ENCODE peak calls at places on chromosomes 12 and 14, in ten cellular contexts. O is GM10248, T is Peyer's patch, A is A549, W is choroid plexus epithelial cell, X is adrenal gland, U is dorsolateral prefrontal cortex, V is GM12865, P is H9, B is right lobe of liver. Z is an unnamed sample.

GRCh38 chr12:122366685-122367475 is 55.6 kb downstream of the CLIP1 start:
- DNase-seq in U (no peak), B (no peak), P (peak), W (peak), O (no peak), A (peak), V (no peak), X (peak), T (peak), Z (no peak)

GRCh38 chr14:101511620-101512395 is 49.5 kb upstream of the DIO3 start:
- DNase-seq in X (no peak), V (no peak), U (no peak), B (no peak), O (no peak), W (peak), T (no peak), P (no peak), A (no peak), Z (no peak)

GRCh38 chr12:126247936-126248335 is 1182.7 kb downstream of the AACS start:
- DNase-seq in X (no peak), P (no peak), O (no peak), W (no peak), U (no peak), A (no peak), V (no peak), B (no peak), T (no peak), Z (no peak)

GRCh38 chr12:18148961-18149360 is 59.0 kb upstream of the RERGL start:
- DNase-seq in T (no peak), U (no peak), X (no peak), P (no peak), B (no peak), O (no peak), V (no peak), A (no peak), W (no peak), Z (no peak)

GRCh38 chr14:77305696-77306095 is 15.0 kb downstream of the POMT2 start:
- DNase-seq in O (no peak), V (no peak), A (no peak), T (no peak), B (no peak), U (peak), P (no peak), X (peak), W (no peak), Z (no peak)

GRCh38 chr14:48125654-48126053 is 450.2 kb upstream of the MDGA2 start:
- DNase-seq in U (no peak), W (no peak), P (peak), X (peak), B (no peak), A (no peak), O (no peak), T (no peak), V (no peak), Z (no peak)

GRCh38 chr14:73712540-73713141 is 1.5 kb downstream of the PNMA1 start:
- DNase-seq in U (no peak), V (peak), B (no peak), A (no peak), T (no peak), X (no peak), W (peak), P (peak), O (peak), Z (no peak)

GRCh38 chr12:106248177-106248848 is 493 bp upstream of the CKAP4 start:
- DNase-seq in P (peak), O (peak), W (peak), X (peak), A (peak), T (peak), U (no peak), B (peak), V (peak), Z (no peak)

GRCh38 chr14:57833304-57833703 is 32.6 kb downstream of the SLC35F4 start:
- DNase-seq in B (no peak), A (peak), U (no peak), X (peak), P (no peak), T (no peak), O (no peak), W (peak), V (no peak), Z (no peak)

GRCh38 chr12:6626654-6627283 is 9.0 kb downstream of the LPAR5 start:
- DNase-seq in X (no peak), T (no peak), O (peak), A (no peak), U (no peak), V (no peak), B (no peak), W (no peak), P (no peak), Z (no peak)

GRCh38 chr14:86641310-86641709 is 1111.4 kb downstream of the FLRT2 start:
- DNase-seq in W (no peak), A (no peak), P (no peak), V (no peak), T (no peak), B (no peak), X (no peak), U (no peak), O (no peak), Z (no peak)

GRCh38 chr12:110543252-110543959 is 39.7 kb downstream of the PPTC7 start:
- DNase-seq in T (peak), P (no peak), O (no peak), A (no peak), V (peak), X (peak), W (peak), U (no peak), B (peak), Z (no peak)

GRCh38 chr14:102909462-102909861 is 13.0 kb upstream of the AMN start:
- DNase-seq in B (no peak), V (no peak), W (no peak), T (no peak), U (no peak), O (no peak), X (no peak), A (no peak), P (no peak), Z (peak)

GRCh38 chr14:38409081-38409705 is 153.3 kb upstream of the CLEC14A start:
- DNase-seq in U (no peak), T (no peak), B (no peak), W (peak), A (no peak), X (no peak), P (no peak), O (no peak), V (no peak), Z (no peak)

GRCh38 chr12:70598467-70599194 is 38.6 kb downstream of the PTPRB start:
- DNase-seq in O (no peak), X (no peak), A (no peak), V (no peak), B (no peak), W (no peak), U (no peak), T (no peak), P (no peak), Z (no peak)

GRCh38 chr12:53561590-53561953 is 54.3 kb upstream of the NPFF start:
- DNase-seq in W (peak), P (no peak), V (no peak), O (no peak), A (peak), B (no peak), T (no peak), U (no peak), X (no peak), Z (no peak)

GRCh38 chr14:68222154-68222553 is 402.6 kb downstream of the RAD51B start:
- DNase-seq in A (no peak), T (no peak), O (no peak), U (no peak), V (no peak), B (no peak), X (no peak), W (no peak), P (no peak), Z (no peak)

GRCh38 chr12:96578526-96579125 is 89.2 kb downstream of the CFAP54 start:
- DNase-seq in U (no peak), O (peak), X (no peak), V (peak), T (no peak), P (no peak), W (peak), B (no peak), A (peak), Z (no peak)

GRCh38 chr14:34052658-34053014 is 101.8 kb upstream of the EGLN3 start:
- DNase-seq in V (peak), W (peak), P (peak), A (peak), U (no peak), B (no peak), O (no peak), X (no peak), T (no peak), Z (no peak)

GRCh38 chr14:41289025-41289424 is 317.7 kb upstream of the LRFN5 start:
- DNase-seq in W (no peak), X (no peak), P (peak), A (no peak), V (no peak), B (no peak), T (no peak), U (no peak), O (no peak), Z (no peak)

GRCh38 chr12:16606201-16606849 is 363 bp upstream of the LMO3 start:
- DNase-seq in X (peak), W (peak), U (no peak), V (peak), P (peak), T (no peak), B (peak), A (no peak), O (peak), Z (no peak)

GRCh38 chr12:96749978-96750377 is 157.1 kb upstream of the NEDD1 start:
- DNase-seq in A (no peak), P (peak), V (no peak), T (no peak), W (no peak), U (no peak), X (no peak), O (no peak), B (no peak), Z (no peak)

GRCh38 chr12:130815028-130815741 is 23.9 kb downstream of the STX2 start:
- DNase-seq in W (no peak), U (no peak), A (no peak), T (no peak), B (no peak), X (no peak), V (peak), P (no peak), O (no peak), Z (no peak)

GRCh38 chr12:78439666-78440065 is 424.9 kb upstream of the SYT1 start:
- DNase-seq in B (no peak), W (peak), V (no peak), U (no peak), P (no peak), O (no peak), X (no peak), T (no peak), A (no peak), Z (no peak)

GRCh38 chr12:110514363-110514762 is 12.2 kb downstream of the RAD9B start:
- DNase-seq in V (no peak), U (no peak), X (no peak), A (no peak), O (no peak), T (no peak), W (no peak), P (no peak), B (no peak), Z (no peak)

GRCh38 chr14:69495341-69495921 is 10.9 kb downstream of the PLEKHD1 start:
- DNase-seq in P (no peak), V (no peak), O (no peak), X (no peak), U (no peak), A (no peak), B (no peak), W (no peak), T (no peak), Z (no peak)

GRCh38 chr12:685388-685787 is 22.1 kb upstream of the NINJ2 start:
- DNase-seq in P (no peak), O (peak), W (peak), V (peak), T (peak), X (no peak), B (no peak), U (no peak), A (peak), Z (peak)

GRCh38 chr12:29200586-29200985 is 51.5 kb downstream of the FAR2 start:
- DNase-seq in T (no peak), U (no peak), X (no peak), P (no peak), W (peak), A (no peak), V (no peak), O (no peak), B (no peak), Z (no peak)

GRCh38 chr14:51547260-51547659 is 104.5 kb upstream of the FRMD6 start:
- DNase-seq in P (no peak), A (peak), X (peak), W (peak), V (no peak), B (peak), U (no peak), O (no peak), T (peak), Z (no peak)

GRCh38 chr14:77031680-77032482 is 3.4 kb upstream of the IRF2BPL start:
- DNase-seq in U (no peak), P (no peak), X (peak), T (peak), W (peak), B (no peak), V (no peak), O (no peak), A (no peak), Z (no peak)

GRCh38 chr14:100899841-100900771 is 3.4 kb downstream of the RTL1 start:
- DNase-seq in B (peak), V (no peak), W (no peak), O (no peak), A (no peak), P (peak), X (peak), U (no peak), T (peak), Z (no peak)

GRCh38 chr12:57637364-57637763 is 4.4 kb upstream of the B4GALNT1 start:
- DNase-seq in X (no peak), P (no peak), O (no peak), W (no peak), B (no peak), V (no peak), U (no peak), T (no peak), A (peak), Z (no peak)

GRCh38 chr12:57641699-57642442 is 8.9 kb upstream of the B4GALNT1 start:
- DNase-seq in V (peak), W (no peak), A (no peak), T (no peak), P (no peak), B (no peak), O (no peak), X (no peak), U (no peak), Z (no peak)

GRCh38 chr12:57638096-57638495 is 5.1 kb upstream of the B4GALNT1 start:
- DNase-seq in U (no peak), T (no peak), P (no peak), O (no peak), W (no peak), X (no peak), B (no peak), V (no peak), A (no peak), Z (no peak)

GRCh38 chr12:57640156-57641042 is 7.4 kb upstream of the B4GALNT1 start:
- DNase-seq in X (no peak), O (no peak), W (no peak), V (no peak), U (no peak), A (no peak), B (no peak), P (no peak), T (no peak), Z (no peak)
- TF ChIP-seq CTCF in X (no peak), O (no peak), W (no peak), V (no peak), U (no peak), A (no peak), B (no peak), P (no peak), T (no peak), Z (no peak)

GRCh38 chr14:28596336-28596735 is 170.3 kb upstream of the FOXG1 start:
- DNase-seq in O (no peak), P (no peak), V (no peak), A (peak), W (peak), U (no peak), X (no peak), B (no peak), T (no peak), Z (no peak)
- TF ChIP-seq CTCF in O (no peak), P (no peak), V (no peak), A (no peak), W (no peak), U (no peak), X (no peak), B (no peak), T (no peak), Z (no peak)

GRCh38 chr12:51534216-51534615 is 56.8 kb upstream of the SCN8A start:
- DNase-seq in V (no peak), P (no peak), B (no peak), T (no peak), X (no peak), W (no peak), O (no peak), A (no peak), U (no peak), Z (no peak)

GRCh38 chr12:51534675-51535074 is 56.4 kb upstream of the SCN8A start:
- DNase-seq in W (no peak), X (no peak), V (no peak), T (no peak), O (no peak), U (no peak), A (no peak), B (no peak), P (no peak), Z (no peak)

GRCh38 chr12:51533799-51534198 is 57.2 kb upstream of the SCN8A start:
- DNase-seq in B (no peak), W (peak), X (no peak), O (no peak), U (no peak), V (no peak), T (no peak), A (peak), P (peak), Z (no peak)

GRCh38 chr12:51538149-51538548 is 52.9 kb upstream of the SCN8A start:
- DNase-seq in U (no peak), V (no peak), B (no peak), X (no peak), T (no peak), A (no peak), O (no peak), P (no peak), W (no peak), Z (no peak)

GRCh38 chr12:51536159-51536558 is 54.9 kb upstream of the SCN8A start:
- DNase-seq in V (no peak), A (peak), U (no peak), P (no peak), O (no peak), W (peak), X (no peak), B (no peak), T (no peak), Z (no peak)
- TF ChIP-seq CTCF in V (no peak), A (no peak), U (no peak), P (peak), O (no peak), W (peak), X (no peak), B (no peak), T (no peak), Z (no peak)

GRCh38 chr12:51326762-51327439 is 2.9 kb upstream of the BIN2 start:
- DNase-seq in V (peak), O (peak), X (peak), T (peak), B (no peak), P (no peak), W (peak), A (peak), U (no peak), Z (no peak)
- TF ChIP-seq CTCF in V (no peak), O (no peak), X (no peak), T (no peak), B (no peak), P (no peak), W (no peak), A (no peak), U (no peak), Z (no peak)

DNA sequence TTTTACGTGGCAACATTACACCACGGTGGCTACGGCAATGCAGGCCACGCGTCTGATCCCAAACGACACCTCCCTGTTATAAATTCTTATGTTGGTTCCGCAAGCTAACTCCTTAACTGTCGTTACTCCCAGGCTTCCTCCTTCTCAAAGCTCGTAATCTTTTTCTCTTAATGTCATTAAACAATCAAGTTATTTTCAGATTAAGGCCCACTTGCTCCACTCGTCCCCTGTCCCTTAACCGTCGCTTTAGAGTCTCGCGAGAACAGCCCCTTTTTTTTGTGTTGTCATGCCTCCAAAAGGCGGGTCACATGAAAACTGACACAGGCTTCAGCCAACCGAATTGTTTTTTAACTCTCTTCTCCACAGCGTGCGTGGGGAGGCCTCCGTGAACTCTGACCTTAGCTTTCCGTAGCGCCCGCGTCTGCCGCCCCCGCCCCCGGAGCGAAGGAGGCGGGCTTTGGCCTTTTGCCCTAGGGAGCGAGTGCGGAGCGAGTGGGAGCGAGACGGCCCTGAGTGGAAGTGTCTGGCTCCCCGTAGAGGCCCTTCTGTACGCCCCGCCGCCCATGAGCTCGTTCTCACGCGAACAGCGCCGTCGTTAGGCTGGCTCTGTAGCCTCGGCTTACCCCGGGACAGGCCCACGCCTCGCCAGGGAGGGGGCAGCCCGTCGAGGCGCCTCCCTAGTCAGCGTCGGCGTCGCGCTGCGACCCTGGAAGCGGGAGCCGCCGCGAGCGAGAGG is at the start of gene CAND1:
- DNase-seq in O (peak), X (peak), W (peak), A (peak), P (peak), B (peak), T (peak), U (peak), V (peak), Z (peak)
- TF ChIP-seq CTCF in O (peak), X (no peak), W (peak), A (peak), P (no peak), B (no peak), T (no peak), U (no peak), V (no peak), Z (no peak)

GRCh38 chr14:36655054-36655381 is 6.6 kb upstream of the PAX9 start:
- DNase-seq in B (no peak), T (no peak), A (no peak), O (no peak), P (peak), W (no peak), V (no peak), U (no peak), X (no peak), Z (no peak)
- TF ChIP-seq CTCF in B (no peak), T (no peak), A (no peak), O (no peak), P (no peak), W (no peak), V (no peak), U (no peak), X (no peak), Z (no peak)

Z was measured in CD14-positive monocyte.